ENCODE peak calls at places on chromosomes 2 and 18, in five cellular contexts. One of them, this sample, is unnamed.

GRCh38 chr18:59881728-59882685 is 17.8 kb upstream of the PMAIP1 start:
- DNase-seq in BJ: no peak
- DNase-seq in non-pigmented ciliary epithelial cell: no peak
- DNase-seq in T1000: no peak
- DNase-seq in NCI-H774: no peak
- DNase-seq in this sample: no peak

GRCh38 chr2:31137211-31138036 is 816 bp downstream of the GALNT14 start:
- DNase-seq in BJ: no peak
- DNase-seq in non-pigmented ciliary epithelial cell: no peak
- DNase-seq in T1000: no peak
- DNase-seq in NCI-H774: no peak
- DNase-seq in this sample: no peak

GRCh38 chr2:128388414-128389032 is 69.9 kb upstream of the HS6ST1 start:
- DNase-seq in BJ: no peak
- DNase-seq in non-pigmented ciliary epithelial cell: no peak
- DNase-seq in T1000: no peak
- DNase-seq in NCI-H774: no peak
- DNase-seq in this sample: no peak

GRCh38 chr18:50313031-50313607 is 25.6 kb upstream of the CXXC1 start:
- DNase-seq in BJ: no peak
- DNase-seq in non-pigmented ciliary epithelial cell: no peak
- DNase-seq in T1000: no peak
- DNase-seq in NCI-H774: no peak
- DNase-seq in this sample: no peak

GRCh38 chr2:131034122-131035051 is 58.9 kb downstream of the FAM168B start:
- DNase-seq in BJ: no peak
- DNase-seq in non-pigmented ciliary epithelial cell: no peak
- DNase-seq in T1000: no peak
- DNase-seq in NCI-H774: no peak
- DNase-seq in this sample: no peak

GRCh38 chr2:31526946-31527345 is 53.8 kb downstream of the SRD5A2 start:
- DNase-seq in BJ: peak; percentile 36
- DNase-seq in non-pigmented ciliary epithelial cell: no peak
- DNase-seq in T1000: no peak
- DNase-seq in NCI-H774: no peak
- DNase-seq in this sample: no peak

GRCh38 chr2:218152777-218153176 is 14.0 kb downstream of the CXCR1 start:
- DNase-seq in BJ: no peak
- DNase-seq in non-pigmented ciliary epithelial cell: no peak
- DNase-seq in T1000: no peak
- DNase-seq in NCI-H774: no peak
- DNase-seq in this sample: peak; percentile 73

GRCh38 chr2:67048314-67048713 is 348.8 kb upstream of the ETAA1 start:
- DNase-seq in BJ: no peak
- DNase-seq in non-pigmented ciliary epithelial cell: no peak
- DNase-seq in T1000: no peak
- DNase-seq in NCI-H774: no peak
- DNase-seq in this sample: no peak

GRCh38 chr2:171541202-171541884 is 19.1 kb downstream of the CYBRD1 start:
- DNase-seq in BJ: no peak
- DNase-seq in non-pigmented ciliary epithelial cell: no peak
- DNase-seq in T1000: no peak
- DNase-seq in NCI-H774: peak; percentile 37
- DNase-seq in this sample: no peak

GRCh38 chr2:10384089-10384734 is 63.9 kb downstream of the ODC1 start:
- DNase-seq in BJ: no peak
- DNase-seq in non-pigmented ciliary epithelial cell: no peak
- DNase-seq in T1000: no peak
- DNase-seq in NCI-H774: no peak
- DNase-seq in this sample: no peak

GRCh38 chr2:217110550-217110949 is 250.7 kb upstream of the TNP1 start:
- DNase-seq in BJ: no peak
- DNase-seq in non-pigmented ciliary epithelial cell: no peak
- DNase-seq in T1000: no peak
- DNase-seq in NCI-H774: no peak
- DNase-seq in this sample: no peak

GRCh38 chr2:66030553-66030952 is 404.4 kb upstream of the MEIS1 start:
- DNase-seq in BJ: no peak
- DNase-seq in non-pigmented ciliary epithelial cell: no peak
- DNase-seq in T1000: no peak
- DNase-seq in NCI-H774: no peak
- DNase-seq in this sample: no peak

GRCh38 chr2:28643911-28644334 is 107.7 kb upstream of the PPP1CB start:
- DNase-seq in BJ: peak; percentile 71
- DNase-seq in non-pigmented ciliary epithelial cell: no peak
- DNase-seq in T1000: peak; percentile 45
- DNase-seq in NCI-H774: no peak
- DNase-seq in this sample: peak; percentile 69

GRCh38 chr18:59627414-59627813 is 69.8 kb downstream of the CCBE1 start:
- DNase-seq in BJ: no peak
- DNase-seq in non-pigmented ciliary epithelial cell: no peak
- DNase-seq in T1000: no peak
- DNase-seq in NCI-H774: no peak
- DNase-seq in this sample: no peak

GRCh38 chr2:174312581-174313234 is 22.0 kb upstream of the SP9 start:
- DNase-seq in BJ: no peak
- DNase-seq in non-pigmented ciliary epithelial cell: no peak
- DNase-seq in T1000: no peak
- DNase-seq in NCI-H774: no peak
- DNase-seq in this sample: no peak

GRCh38 chr2:105375001-105375561 is 23.8 kb downstream of the FHL2 start:
- DNase-seq in BJ: peak; percentile 76
- DNase-seq in non-pigmented ciliary epithelial cell: peak; percentile 82
- DNase-seq in T1000: no peak
- DNase-seq in NCI-H774: no peak
- DNase-seq in this sample: no peak

GRCh38 chr2:169393068-169393590 is 30.8 kb upstream of the LRP2 start:
- DNase-seq in BJ: no peak
- DNase-seq in non-pigmented ciliary epithelial cell: no peak
- DNase-seq in T1000: no peak
- DNase-seq in NCI-H774: no peak
- DNase-seq in this sample: no peak

GRCh38 chr2:16785072-16785638 is 119.5 kb upstream of the CYRIA start:
- DNase-seq in BJ: no peak
- DNase-seq in non-pigmented ciliary epithelial cell: no peak
- DNase-seq in T1000: no peak
- DNase-seq in NCI-H774: no peak
- DNase-seq in this sample: no peak

GRCh38 chr18:64966667-64967066 is 784.1 kb upstream of the CDH7 start:
- DNase-seq in BJ: no peak
- DNase-seq in non-pigmented ciliary epithelial cell: no peak
- DNase-seq in T1000: no peak
- DNase-seq in NCI-H774: peak; percentile 4
- DNase-seq in this sample: no peak

GRCh38 chr2:157256621-157257020 is 884 bp upstream of the GALNT5 start:
- DNase-seq in BJ: no peak
- DNase-seq in non-pigmented ciliary epithelial cell: no peak
- DNase-seq in T1000: no peak
- DNase-seq in NCI-H774: no peak
- DNase-seq in this sample: no peak

GRCh38 chr2:12759248-12759647 is 42.5 kb downstream of the TRIB2 start:
- DNase-seq in BJ: peak; percentile 97
- DNase-seq in non-pigmented ciliary epithelial cell: no peak
- DNase-seq in T1000: no peak
- DNase-seq in NCI-H774: no peak
- DNase-seq in this sample: peak; percentile 7

GRCh38 chr2:176130153-176130916 is 830 bp downstream of the HOXD8 start:
- DNase-seq in BJ: no peak
- DNase-seq in non-pigmented ciliary epithelial cell: no peak
- DNase-seq in T1000: no peak
- DNase-seq in NCI-H774: peak; percentile 50
- DNase-seq in this sample: no peak

GRCh38 chr2:190838492-190838910 is 42.1 kb upstream of the GLS start:
- DNase-seq in BJ: no peak
- DNase-seq in non-pigmented ciliary epithelial cell: no peak
- DNase-seq in T1000: peak; percentile 23
- DNase-seq in NCI-H774: no peak
- DNase-seq in this sample: peak; percentile 81

GRCh38 chr2:33317369-33318015 is 159.0 kb upstream of the RASGRP3 start:
- DNase-seq in BJ: no peak
- DNase-seq in non-pigmented ciliary epithelial cell: no peak
- DNase-seq in T1000: no peak
- DNase-seq in NCI-H774: no peak
- DNase-seq in this sample: no peak

GRCh38 chr2:78718483-78718882 is 307.0 kb upstream of the REG3G start:
- DNase-seq in BJ: no peak
- DNase-seq in non-pigmented ciliary epithelial cell: peak; percentile 3
- DNase-seq in T1000: no peak
- DNase-seq in NCI-H774: no peak
- DNase-seq in this sample: no peak

GRCh38 chr18:32772580-32773186 is at the start of gene KLHL14:
- DNase-seq in BJ: no peak
- DNase-seq in non-pigmented ciliary epithelial cell: no peak
- DNase-seq in T1000: no peak
- DNase-seq in NCI-H774: no peak
- DNase-seq in this sample: no peak

GRCh38 chr2:155442755-155443372 is 744.4 kb downstream of the KCNJ3 start:
- DNase-seq in BJ: no peak
- DNase-seq in non-pigmented ciliary epithelial cell: peak; percentile 9
- DNase-seq in T1000: peak; percentile 18
- DNase-seq in NCI-H774: no peak
- DNase-seq in this sample: no peak